ENCODE peak calls at places on chromosome 9, in ten cellular contexts. A, Q, R, M, S, F, T, U, G and Y are unnamed samples. For H3K9me3, H3K27me3 and H3K4me1, the result is how much of the 10 kb centered on the place peaks cover.

GRCh38 chr9:13491493-13492424 is 212.3 kb upstream of the MPDZ start:
- DNase-seq in S (no peak), M (no peak), Q (no peak), R (peak), T (no peak), G (no peak), A (no peak), F (no peak), U (no peak), Y (no peak)

GRCh38 chr9:14158911-14159310 is 155.0 kb downstream of the NFIB start:
- DNase-seq in M (no peak), S (no peak), G (no peak), A (no peak), T (no peak), F (no peak), Q (peak), U (no peak), R (no peak), Y (no peak)

GRCh38 chr9:128553695-128554094 is 1.3 kb downstream of the SPTAN1 start:
- DNase-seq in S (no peak), T (no peak), M (no peak), F (no peak), G (no peak), Q (peak), R (no peak), U (no peak), A (no peak), Y (no peak)

GRCh38 chr9:106887066-106887465 is 24.1 kb downstream of the ZNF462 start:
- DNase-seq in S (no peak), A (no peak), G (no peak), U (no peak), M (no peak), R (no peak), Q (no peak), F (no peak), T (no peak), Y (no peak)

GRCh38 chr9:33263131-33263935 is 1.2 kb downstream of the BAG1 start:
- DNase-seq in T (no peak), M (no peak), F (no peak), Q (peak), S (no peak), R (peak), U (no peak), G (no peak), A (no peak), Y (no peak)

GRCh38 chr9:78549711-78550110 is 252.8 kb downstream of the PSAT1 start:
- DNase-seq in Q (no peak), R (no peak), A (no peak), F (no peak), M (no peak), U (no peak), T (no peak), G (no peak), S (no peak), Y (no peak)

GRCh38 chr9:91360551-91361293 is 996 bp downstream of the AUH start:
- DNase-seq in Q (peak), G (no peak), A (no peak), R (peak), M (no peak), T (no peak), F (no peak), S (no peak), U (no peak), Y (no peak)

GRCh38 chr9:2663486-2663885 is 41.9 kb downstream of the VLDLR start:
- DNase-seq in U (peak), R (no peak), F (no peak), T (no peak), G (no peak), S (no peak), Q (no peak), M (no peak), A (no peak), Y (no peak)

GRCh38 chr9:124708633-124709032 is 62.5 kb downstream of the NR6A1 start:
- DNase-seq in A (peak), U (no peak), M (no peak), T (no peak), S (no peak), Q (no peak), R (peak), G (no peak), F (no peak), Y (no peak)

GRCh38 chr9:34256987-34257585 is 72.0 kb downstream of the KIF24 start:
- DNase-seq in G (peak), F (peak), S (no peak), U (peak), T (no peak), Q (peak), R (no peak), A (no peak), M (peak), Y (no peak)

GRCh38 chr9:3856592-3856991 is 330.8 kb upstream of the RFX3 start:
- DNase-seq in G (no peak), A (no peak), S (no peak), R (no peak), T (no peak), F (no peak), Q (no peak), M (no peak), U (no peak), Y (no peak)

GRCh38 chr9:70746760-70747159 is 332.3 kb upstream of the KLF9 start:
- DNase-seq in R (no peak), T (no peak), Q (no peak), G (no peak), F (no peak), U (no peak), A (no peak), M (no peak), S (no peak), Y (no peak)

GRCh38 chr9:34190996-34191892 is 12.4 kb downstream of the UBAP1 start:
- DNase-seq in U (no peak), G (no peak), S (no peak), R (peak), T (no peak), Q (peak), M (no peak), A (no peak), F (no peak), Y (no peak)

GRCh38 chr9:105681724-105682123 is 12.6 kb upstream of the TMEM38B start:
- DNase-seq in T (no peak), R (no peak), A (no peak), Q (peak), F (no peak), S (no peak), U (no peak), G (no peak), M (no peak), Y (no peak)

GRCh38 chr9:93574091-93574899 is 2.1 kb upstream of the PHF2 start:
- DNase-seq in A (no peak), S (no peak), T (no peak), F (no peak), Q (no peak), M (no peak), R (no peak), U (no peak), G (peak), Y (no peak)

GRCh38 chr9:33469891-33470290 is 3.8 kb downstream of the NOL6 start:
- DNase-seq in S (no peak), U (no peak), A (no peak), R (no peak), T (no peak), M (peak), F (no peak), Q (no peak), G (no peak), Y (no peak)

GRCh38 chr9:69175488-69175872 is 1.4 kb downstream of the TJP2 start:
- DNase-seq in U (no peak), A (no peak), Q (peak), S (no peak), T (no peak), F (no peak), G (no peak), R (peak), M (no peak), Y (no peak)

GRCh38 chr9:33289501-33289900 is 815 bp upstream of the NFX1 start:
- DNase-seq in F (peak), R (peak), G (peak), M (no peak), A (no peak), S (peak), U (no peak), T (no peak), Q (no peak), Y (no peak)

GRCh38 chr9:135335691-135336181 is 143.8 kb upstream of the PPP1R26 start:
- DNase-seq in R (no peak), A (no peak), Q (no peak), M (peak), G (no peak), S (peak), U (no peak), T (peak), F (no peak), Y (no peak)

GRCh38 chr9:136140966-136141365 is 22.3 kb upstream of the TMEM250 start:
- DNase-seq in F (no peak), S (no peak), T (no peak), R (no peak), M (peak), U (no peak), G (no peak), Q (peak), A (no peak), Y (no peak)

GRCh38 chr9:23587433-23587832 is 238.6 kb downstream of the ELAVL2 start:
- DNase-seq in S (peak), U (peak), T (no peak), F (peak), R (no peak), M (peak), A (no peak), Q (no peak), G (no peak), Y (no peak)

GRCh38 chr9:70406446-70406862 is 8.0 kb downstream of the KLF9 start:
- DNase-seq in A (no peak), F (no peak), G (no peak), U (no peak), Q (peak), S (peak), T (no peak), M (no peak), R (peak), Y (no peak)

GRCh38 chr9:94144394-94144793 is 60.1 kb downstream of the PTPDC1 start:
- DNase-seq in F (no peak), S (no peak), U (no peak), G (no peak), Q (no peak), A (no peak), T (no peak), M (no peak), R (no peak), Y (no peak)

GRCh38 chr9:36161187-36161586 is 8.0 kb upstream of the CCIN start:
- DNase-seq in T (no peak), A (no peak), G (no peak), F (no peak), R (no peak), M (no peak), Q (peak), S (no peak), U (no peak), Y (no peak)

GRCh38 chr9:109557481-109557880 is 59.4 kb upstream of the PTPN3 start:
- DNase-seq in M (no peak), R (peak), G (no peak), S (no peak), Q (no peak), A (no peak), F (no peak), T (no peak), U (no peak), Y (no peak)

GRCh38 chr9:20379804-20380225 is 242.5 kb downstream of the MLLT3 start:
- DNase-seq in U (no peak), S (no peak), T (no peak), R (no peak), F (no peak), G (no peak), A (no peak), Q (no peak), M (no peak), Y (no peak)

GRCh38 chr9:85158512-85158911 is 489.0 kb downstream of the NTRK2 start:
- DNase-seq in S (no peak), U (no peak), G (no peak), A (no peak), Q (no peak), M (no peak), R (no peak), F (no peak), T (no peak), Y (no peak)

GRCh38 chr9:131840220-131840619 is 100.3 kb upstream of the RAPGEF1 start:
- DNase-seq in Q (no peak), M (no peak), R (no peak), U (no peak), A (no peak), F (no peak), G (no peak), T (no peak), S (no peak), Y (no peak)

GRCh38 chr9:98793031-98793430 is 3.3 kb downstream of the ANKS6 start:
- DNase-seq in A (no peak), R (no peak), U (no peak), M (no peak), T (no peak), S (no peak), Q (no peak), F (no peak), G (no peak), Y (no peak)

GRCh38 chr9:1726993-1727759 is 288.0 kb upstream of the SMARCA2 start:
- DNase-seq in S (no peak), F (no peak), M (no peak), G (no peak), A (no peak), Q (no peak), R (peak), U (no peak), T (no peak), Y (peak)

GRCh38 chr9:128555180-128555721 is 2.9 kb downstream of the SPTAN1 start:
- DNase-seq in U (no peak), R (peak), A (peak), G (no peak), M (no peak), S (peak), T (no peak), Q (peak), F (no peak), Y (no peak)

GRCh38 chr9:98007251-98007928 is 24.2 kb downstream of the ANP32B start:
- DNase-seq in A (no peak), R (no peak), T (no peak), Q (no peak), U (no peak), S (no peak), G (no peak), M (no peak), F (no peak), Y (no peak)

GRCh38 chr9:117616436-117616835 is 87.8 kb upstream of the TLR4 start:
- DNase-seq in F (no peak), Q (no peak), R (no peak), U (no peak), M (no peak), S (no peak), T (no peak), A (no peak), G (no peak), Y (no peak)

GRCh38 chr9:36100532-36100931 is 36.0 kb upstream of the GLIPR2 start:
- DNase-seq in M (no peak), R (peak), G (no peak), Q (no peak), U (no peak), A (no peak), S (no peak), F (no peak), T (no peak), Y (no peak)

GRCh38 chr9:113463418-113464285 is at the start of gene RGS3:
- DNase-seq in T (no peak), A (peak), R (peak), M (peak), Q (no peak), S (no peak), U (peak), F (peak), G (no peak), Y (no peak)

GRCh38 chr9:137988701-137989100 is 111.1 kb downstream of the CACNA1B start:
- DNase-seq in T (no peak), F (no peak), R (no peak), Q (no peak), G (no peak), U (no peak), S (no peak), M (no peak), A (no peak), Y (no peak)

GRCh38 chr9:137989156-137989555 is 111.6 kb downstream of the CACNA1B start:
- DNase-seq in A (no peak), T (no peak), R (no peak), F (no peak), U (no peak), S (no peak), Q (no peak), M (no peak), G (no peak), Y (no peak)

GRCh38 chr9:137988051-137988450 is 110.5 kb downstream of the CACNA1B start:
- DNase-seq in Q (no peak), G (no peak), R (no peak), F (no peak), S (no peak), T (no peak), A (no peak), U (no peak), M (no peak), Y (no peak)

GRCh38 chr9:137987244-137988030 is 109.9 kb downstream of the CACNA1B start:
- DNase-seq in M (no peak), F (no peak), A (no peak), R (no peak), U (no peak), T (no peak), G (no peak), S (no peak), Q (no peak), Y (no peak)

GRCh38 chr9:137989999-137990715 is 112.6 kb downstream of the CACNA1B start:
- DNase-seq in A (no peak), R (no peak), M (no peak), Q (no peak), T (no peak), U (no peak), G (peak), S (no peak), F (no peak), Y (no peak)
- H3K9me3 ChIP-seq in A (under half), R (under half), M (under half), Q (under half), T (under half), U (under half), G (under half), S (under half), F (under half), Y (under half)

GRCh38 chr9:126516561-126516935 is 97.2 kb upstream of the LMX1B start:
- DNase-seq in G (no peak), T (no peak), Q (no peak), A (no peak), M (no peak), R (no peak), S (no peak), U (no peak), F (no peak), Y (no peak)

GRCh38 chr9:126513159-126514036 is 100.3 kb upstream of the LMX1B start:
- DNase-seq in R (no peak), Q (no peak), A (no peak), G (no peak), T (no peak), U (no peak), F (no peak), M (no peak), S (no peak), Y (no peak)

GRCh38 chr9:126515873-126516505 is 97.7 kb upstream of the LMX1B start:
- DNase-seq in G (no peak), M (no peak), Q (no peak), S (no peak), F (no peak), R (no peak), T (no peak), A (no peak), U (no peak), Y (no peak)

GRCh38 chr9:126515001-126515872 is 98.5 kb upstream of the LMX1B start:
- DNase-seq in F (no peak), M (no peak), Q (no peak), G (no peak), A (no peak), S (no peak), R (no peak), U (no peak), T (no peak), Y (no peak)

DNA sequence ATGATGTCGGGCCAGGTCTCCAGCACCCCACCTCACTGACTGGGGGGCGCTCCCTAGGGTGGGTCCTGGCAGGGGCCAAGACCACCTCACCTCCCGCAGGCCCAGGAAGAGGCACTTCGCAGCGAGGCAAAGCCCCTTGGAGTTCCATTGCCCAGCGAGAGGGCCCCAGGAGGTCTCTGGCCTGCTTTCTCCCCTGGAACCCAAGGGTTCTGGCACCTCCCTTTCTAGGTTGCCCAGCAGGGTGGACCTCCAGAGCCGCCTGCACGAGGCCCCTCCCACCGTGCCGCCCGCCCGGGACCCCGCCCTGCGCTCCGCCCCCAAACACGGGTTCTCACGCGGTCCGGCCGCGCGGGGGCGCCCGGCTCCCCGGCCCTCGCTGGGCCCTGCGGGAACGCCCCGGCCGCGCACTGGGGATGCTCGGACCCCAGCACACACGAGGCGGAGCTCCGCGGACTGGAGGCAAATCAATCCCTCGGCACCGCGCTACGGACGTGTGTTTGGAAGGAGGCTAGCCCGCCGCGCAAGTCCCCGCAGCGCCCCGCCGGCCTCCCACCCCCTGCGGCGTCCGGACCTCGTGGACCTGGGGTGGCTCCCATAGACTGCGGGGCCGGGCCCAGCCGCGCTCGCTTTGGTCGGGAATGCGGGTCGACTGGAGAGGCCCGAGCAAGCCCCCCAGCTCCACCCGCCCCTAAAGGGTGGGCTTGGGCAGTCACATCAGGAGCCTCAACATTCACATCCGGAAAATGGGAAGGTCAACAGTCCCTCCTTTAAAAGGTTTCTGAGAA is 99.5 kb upstream of the LMX1B start:
- DNase-seq in G (peak), R (peak), M (peak), A (peak), U (peak), Q (peak), T (no peak), S (no peak), F (peak), Y (peak)
- H3K27me3 ChIP-seq in G (under half), R (under half), M (under half), A (under half), U (half or more), Q (under half), T (under half), S (under half), F (half or more), Y (under half)

DNA sequence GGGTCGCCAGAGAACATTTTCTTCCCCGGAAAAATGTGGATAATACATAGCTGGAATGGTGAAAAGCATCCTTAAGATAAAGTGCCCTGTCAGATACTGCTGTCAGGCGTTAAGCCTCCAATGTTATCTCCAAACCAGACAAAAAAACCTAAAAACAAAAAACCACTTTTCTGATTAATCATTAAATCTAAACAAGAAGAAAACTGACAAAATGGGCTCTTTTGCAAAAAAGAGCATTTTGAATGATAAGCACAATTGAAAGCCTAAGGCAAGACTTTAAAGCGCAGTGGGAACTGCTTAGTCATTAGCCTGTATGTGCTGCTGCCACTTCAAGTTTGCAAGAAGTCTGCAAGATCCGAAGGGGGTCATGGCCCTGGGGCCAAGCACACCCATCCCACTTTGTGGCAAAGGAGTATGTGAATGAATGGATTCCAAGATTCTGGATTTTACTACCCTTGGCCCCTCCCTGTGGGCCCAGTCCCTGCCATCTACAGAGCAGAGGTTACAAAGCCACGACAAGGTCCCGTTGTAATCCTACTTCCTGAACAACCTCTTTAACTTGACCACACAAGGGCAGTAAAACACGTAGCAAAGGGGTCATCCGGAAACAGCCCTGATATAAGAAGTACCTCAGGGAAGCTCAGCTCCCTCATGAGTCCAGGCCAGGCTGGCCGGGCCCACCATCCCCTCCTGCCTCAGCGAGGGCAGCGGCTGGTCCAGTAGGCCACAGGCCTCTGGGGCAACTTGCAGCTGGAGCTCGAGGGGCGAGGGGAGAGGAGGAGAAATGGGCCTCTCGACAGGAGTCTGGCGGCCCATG is 29.7 kb downstream of the SHB start:
- DNase-seq in G (no peak), S (no peak), Q (peak), M (no peak), U (no peak), A (no peak), T (no peak), R (no peak), F (no peak), Y (no peak)
- H3K4me1 ChIP-seq in G (under half), S (under half), Q (under half), M (under half), U (half or more), A (under half), T (half or more), R (under half), F (half or more), Y (under half)

DNA sequence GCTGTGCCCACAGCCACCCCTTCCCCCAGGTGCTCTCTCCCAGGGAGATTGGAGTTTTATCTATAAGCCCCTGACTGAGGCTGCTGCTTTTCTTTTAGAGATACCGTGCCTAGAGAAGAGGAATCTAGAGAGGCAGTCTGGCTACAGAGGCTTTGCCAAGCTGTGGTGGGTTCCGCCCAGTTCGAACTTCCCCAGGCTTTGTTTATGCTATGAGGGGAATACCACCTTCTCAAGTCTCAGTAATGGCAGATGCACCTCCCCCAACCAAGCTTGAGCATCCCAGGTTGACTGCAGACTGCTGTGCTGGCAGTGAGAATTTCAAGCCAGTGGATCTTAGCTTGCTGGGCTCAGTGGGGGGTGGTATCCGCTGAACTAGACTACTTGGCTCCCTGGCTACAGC is 157.4 kb downstream of the CAAP1 start:
- DNase-seq in A (no peak), S (no peak), M (no peak), T (no peak), U (no peak), F (no peak), G (no peak), R (no peak), Q (no peak), Y (no peak)
- H3K9me3 ChIP-seq in A (under half), S (under half), M (under half), T (under half), U (under half), F (under half), G (under half), R (under half), Q (under half), Y (under half)